ENCODE peak calls at places on chromosome 9, in ten cellular contexts. V is adipocyte; J is HEK293T; R is OCI-M1; I is A172; O is ovary; C is Karpas-422; S is effector memory CD4-positive, alpha-beta T cell; U is heart right ventricle; K is stimulated activated CD4-positive, alpha-beta T cell treated with anti-CD3 and anti-CD28 coated beads, Interleukin-1b, Interleukin-23, amount 100 ng/mL, for 4 hours. Q is an unnamed sample.

GRCh38 chr9:84993105-84993504 is 323.6 kb downstream of the NTRK2 start:
- DNase-seq in S (no peak), R (no peak), V (no peak), I (no peak), U (no peak), J (no peak), C (no peak), K (no peak), O (no peak), Q (no peak)

GRCh38 chr9:20984471-20984870 is 47.0 kb downstream of the HACD4 start:
- DNase-seq in I (no peak), K (no peak), S (no peak), C (no peak), U (no peak), V (peak), J (no peak), O (no peak), R (no peak), Q (no peak)

GRCh38 chr9:90943341-90943740 is 141.7 kb downstream of the SYK start:
- DNase-seq in U (no peak), J (no peak), V (peak), C (no peak), R (no peak), O (no peak), I (peak), K (no peak), S (no peak), Q (no peak)

GRCh38 chr9:93292664-93293328 is 108.9 kb downstream of the WNK2 start:
- DNase-seq in J (peak), S (no peak), R (no peak), U (no peak), V (no peak), O (no peak), C (no peak), K (no peak), I (no peak), Q (no peak)

GRCh38 chr9:36728651-36729520 is 156.2 kb downstream of the MELK start:
- DNase-seq in C (peak), J (peak), O (peak), K (peak), U (peak), S (peak), I (peak), V (peak), R (peak), Q (peak)

GRCh38 chr9:92639791-92640271 is 30.1 kb downstream of the IPPK start:
- DNase-seq in J (no peak), R (no peak), V (no peak), O (peak), U (no peak), K (no peak), S (no peak), I (no peak), C (no peak), Q (no peak)

GRCh38 chr9:80020056-80020455 is 448.3 kb downstream of the TLE4 start:
- DNase-seq in V (no peak), C (no peak), S (no peak), R (no peak), O (no peak), U (no peak), I (no peak), K (no peak), J (no peak), Q (no peak)

GRCh38 chr9:111914749-111915424 is 18.3 kb downstream of the UGCG start:
- DNase-seq in O (no peak), S (no peak), V (peak), U (no peak), R (peak), J (peak), K (no peak), C (no peak), I (no peak), Q (no peak)

GRCh38 chr9:109369285-109369684 is 48.4 kb upstream of the EPB41L4B start:
- DNase-seq in U (no peak), J (no peak), O (no peak), S (no peak), I (no peak), K (no peak), R (no peak), C (no peak), V (no peak), Q (no peak)

GRCh38 chr9:128456613-128457061 is 831 bp downstream of the ODF2 start:
- DNase-seq in S (peak), J (peak), R (peak), C (peak), V (peak), K (peak), O (peak), I (peak), U (peak), Q (peak)

GRCh38 chr9:137192448-137192780 is 3.9 kb downstream of the SSNA1 start:
- DNase-seq in J (no peak), I (no peak), S (no peak), V (no peak), R (no peak), O (no peak), K (no peak), U (no peak), C (no peak), Q (no peak)

GRCh38 chr9:81686614-81687520 is 2.5 kb downstream of the TLE1 start:
- DNase-seq in J (peak), O (peak), V (peak), K (no peak), S (no peak), U (peak), C (peak), I (peak), R (no peak), Q (no peak)

GRCh38 chr9:96875460-96876142 is 21.3 kb upstream of the ZNF782 start:
- DNase-seq in I (peak), S (peak), O (no peak), V (peak), R (peak), C (peak), J (peak), U (peak), K (no peak), Q (no peak)

GRCh38 chr9:82363666-82364065 is 375.1 kb downstream of the SPATA31D1 start:
- DNase-seq in S (no peak), R (no peak), O (no peak), K (no peak), J (no peak), C (no peak), V (no peak), U (no peak), I (no peak), Q (no peak)

GRCh38 chr9:96417051-96417586 is 1.1 kb downstream of the ZNF367 start:
- DNase-seq in V (peak), U (peak), J (peak), C (peak), K (peak), R (peak), I (peak), O (peak), S (peak), Q (peak)

GRCh38 chr9:14747116-14747515 is 24.6 kb upstream of the CER1 start:
- DNase-seq in I (no peak), J (no peak), S (no peak), U (no peak), V (no peak), K (no peak), C (no peak), O (no peak), R (no peak), Q (no peak)

Q was measured in effector CD8-positive, alpha-beta T cell.